ENCODE peak calls at places on chromosomes 12 and 14, in ten cellular contexts. R is T-helper 9 cell, G is mucosa of gallbladder, S is fibroblast of gingiva, D is KG1, N is Peyer's patch, E is NCI-H187 treated with DMSO at 0.1 percent for 48 hours, I is HTR-8/SVneo, Y is NCI-H1105 treated with DMSO at 0.1 percent for 48 hours, U is Calu3. A is an unnamed sample.

GRCh38 chr14:59969319-59969718 is 49.4 kb downstream of the LRRC9 start:
- DNase-seq in I (no peak), U (no peak), N (no peak), E (no peak), Y (no peak), D (no peak), G (no peak), R (no peak), S (peak), A (no peak)

GRCh38 chr12:96850676-96851075 is 56.4 kb upstream of the NEDD1 start:
- DNase-seq in S (no peak), R (no peak), U (no peak), I (no peak), E (no peak), N (no peak), D (no peak), Y (no peak), G (no peak), A (no peak)

GRCh38 chr12:1592444-1593231 is 1.7 kb downstream of the FBXL14 start:
- DNase-seq in R (peak), D (no peak), I (peak), S (peak), N (peak), E (no peak), U (peak), G (peak), Y (peak), A (peak)

GRCh38 chr12:124684971-124685688 is 117.7 kb upstream of the NCOR2 start:
- DNase-seq in D (no peak), G (no peak), I (no peak), S (peak), U (no peak), R (no peak), E (no peak), Y (no peak), N (no peak), A (peak)

GRCh38 chr14:105475916-105476845 is 1.6 kb downstream of the CRIP2 start:
- DNase-seq in S (peak), G (peak), I (no peak), N (no peak), E (no peak), R (no peak), Y (no peak), U (peak), D (no peak), A (peak)

GRCh38 chr14:88421286-88421685 is 35.8 kb downstream of the SPATA7 start:
- DNase-seq in S (peak), Y (no peak), I (no peak), E (no peak), D (no peak), N (no peak), G (no peak), R (no peak), U (no peak), A (no peak)

GRCh38 chr14:71155743-71156142 is 248.5 kb downstream of the PCNX1 start:
- DNase-seq in R (no peak), D (no peak), Y (no peak), N (no peak), E (no peak), G (no peak), S (no peak), U (no peak), I (no peak), A (no peak)

GRCh38 chr12:75632452-75632851 is 121.0 kb upstream of the KRR1 start:
- DNase-seq in D (no peak), N (no peak), S (no peak), I (no peak), R (no peak), G (no peak), Y (no peak), E (peak), U (no peak), A (peak)

GRCh38 chr14:36227802-36228201 is 51.3 kb upstream of the PTCSC3 start:
- DNase-seq in G (peak), U (peak), R (no peak), E (no peak), N (no peak), D (no peak), Y (no peak), I (no peak), S (peak), A (no peak)

GRCh38 chr12:104494137-104494815 is 37.5 kb downstream of the CHST11 start:
- DNase-seq in E (no peak), D (no peak), I (no peak), N (no peak), R (peak), Y (no peak), G (no peak), U (no peak), S (peak), A (no peak)

GRCh38 chr14:31068235-31068634 is 42.1 kb upstream of the STRN3 start:
- DNase-seq in Y (no peak), U (no peak), D (no peak), N (no peak), S (no peak), R (no peak), G (no peak), I (no peak), E (no peak), A (no peak)

GRCh38 chr14:100827751-100828447 is 2.0 kb downstream of the MEG3 start:
- DNase-seq in I (no peak), S (peak), R (no peak), E (no peak), N (no peak), G (no peak), D (no peak), U (no peak), Y (no peak), A (no peak)

GRCh38 chr12:64672925-64673409 is 62.7 kb downstream of the RASSF3 start:
- DNase-seq in S (no peak), E (no peak), I (peak), G (peak), N (peak), R (peak), Y (peak), U (peak), D (no peak), A (no peak)

A was measured in hippocampal formation.